ENCODE peak calls at places on chromosomes 11 and 22, in four cellular contexts. I is osteocyte; G is stimulated activated CD4-positive, alpha-beta T cell treated with anti-CD3 and anti-CD28 coated beads, Interleukin-2, amount 100 ng/mL, for 48 hours; Y is activated CD8-positive, alpha-beta memory T cell treated with anti-CD3 and anti-CD28 coated beads, Interleukin-2, amount 50 U/mL, for 48 hours. D is an unnamed sample.

GRCh38 chr22:27219036-27219435 is 561.6 kb downstream of the MIAT start:
- DNase-seq in I (no peak), G (no peak), Y (no peak), D (no peak)

GRCh38 chr11:47631473-47631872 is 10.9 kb downstream of the MTCH2 start:
- DNase-seq in I (no peak), G (no peak), Y (no peak), D (no peak)

GRCh38 chr11:30346068-30346688 is 23.3 kb downstream of the ARL14EP start:
- DNase-seq in I (no peak), G (no peak), Y (no peak), D (no peak)

GRCh38 chr11:86595401-86595800 is 77.0 kb downstream of the ME3 start:
- DNase-seq in I (no peak), G (no peak), Y (no peak), D (no peak)

GRCh38 chr11:34613462-34614183 is 7.3 kb upstream of the EHF start:
- DNase-seq in I (no peak), G (no peak), Y (no peak), D (no peak)

GRCh38 chr11:62880231-62880802 is 379 bp upstream of the SLC3A2 start:
- DNase-seq in I (no peak), G (peak; percentile 40), Y (no peak), D (no peak)

GRCh38 chr11:72607101-72607468 is 67.1 kb downstream of the PDE2A start:
- DNase-seq in I (no peak), G (no peak), Y (no peak), D (no peak)

GRCh38 chr11:443542-444199 is 1.9 kb upstream of the ANO9 start:
- DNase-seq in I (no peak), G (no peak), Y (no peak), D (no peak)

GRCh38 chr11:19768815-19769214 is 56.2 kb downstream of the NAV2 start:
- DNase-seq in I (no peak), G (no peak), Y (no peak), D (no peak)

GRCh38 chr11:57762235-57762866 is 749 bp downstream of the CTNND1 start:
- DNase-seq in I (no peak), G (no peak), Y (no peak), D (no peak)

GRCh38 chr11:2816941-2817421 is 68.6 kb downstream of the CDKN1C start:
- DNase-seq in I (no peak), G (no peak), Y (no peak), D (no peak)

GRCh38 chr11:129190087-129190486 is 2.0 kb downstream of the ARHGAP32 start:
- DNase-seq in I (no peak), G (no peak), Y (no peak), D (no peak)

GRCh38 chr22:30830907-30831306 is 136.2 kb downstream of the OSBP2 start:
- DNase-seq in I (peak; percentile 49), G (no peak), Y (no peak), D (no peak)

GRCh38 chr11:16787035-16787744 is 48.7 kb downstream of the C11orf58 start:
- DNase-seq in I (no peak), G (no peak), Y (no peak), D (no peak)

GRCh38 chr11:108324587-108324986 is 101.7 kb downstream of the ATM start:
- DNase-seq in I (no peak), G (no peak), Y (no peak), D (no peak)

GRCh38 chr11:39617971-39618370 is 1841.5 kb downstream of the LRRC4C start:
- DNase-seq in I (no peak), G (no peak), Y (no peak), D (no peak)

GRCh38 chr11:19345848-19346681 is 105.3 kb upstream of the E2F8 start:
- DNase-seq in I (no peak), G (no peak), Y (no peak), D (no peak)

GRCh38 chr11:78931891-78932290 is 357.2 kb upstream of the NARS2 start:
- DNase-seq in I (no peak), G (no peak), Y (no peak), D (no peak)

GRCh38 chr11:13674799-13675509 is 6.5 kb downstream of the FAR1 start:
- DNase-seq in I (no peak), G (no peak), Y (no peak), D (no peak)

GRCh38 chr11:94151903-94152677 is 23.4 kb downstream of the PANX1 start:
- DNase-seq in I (no peak), G (no peak), Y (no peak), D (peak; percentile 28)

D was measured in ascending aorta.